ENCODE peak calls at places on chromosomes 12 and 14, in four cellular contexts. One of them, this sample, is unnamed.

GRCh38 chr12:6953417-6954315 is 2.5 kb downstream of the PTPN6 start:
- DNase-seq in GM12878: peak
- DNase-seq in AG04450: no peak
- DNase-seq in mucosa of descending colon: peak
- DNase-seq in this sample: peak

GRCh38 chr14:100476012-100476822 is 111.0 kb downstream of the BEGAIN start:
- DNase-seq in GM12878: no peak
- DNase-seq in AG04450: peak
- DNase-seq in mucosa of descending colon: no peak
- DNase-seq in this sample: no peak

GRCh38 chr14:66496188-66496807 is 10.1 kb downstream of the CCDC196 start:
- DNase-seq in GM12878: no peak
- DNase-seq in AG04450: no peak
- DNase-seq in mucosa of descending colon: peak
- DNase-seq in this sample: no peak

GRCh38 chr12:31603546-31604009 is 12.6 kb upstream of the DENND5B start:
- DNase-seq in GM12878: peak
- DNase-seq in AG04450: no peak
- DNase-seq in mucosa of descending colon: no peak
- DNase-seq in this sample: peak

GRCh38 chr12:104315326-104316224 is 12.0 kb downstream of the EID3 start:
- DNase-seq in GM12878: no peak
- DNase-seq in AG04450: no peak
- DNase-seq in mucosa of descending colon: no peak
- DNase-seq in this sample: no peak

GRCh38 chr12:40063424-40063823 is 42.5 kb downstream of the SLC2A13 start:
- DNase-seq in GM12878: no peak
- DNase-seq in AG04450: no peak
- DNase-seq in mucosa of descending colon: no peak
- DNase-seq in this sample: no peak

GRCh38 chr12:91414147-91414546 is 231.5 kb upstream of the DCN start:
- DNase-seq in GM12878: no peak
- DNase-seq in AG04450: no peak
- DNase-seq in mucosa of descending colon: no peak
- DNase-seq in this sample: no peak

GRCh38 chr14:71932229-71932951 is at the start of gene RGS6:
- DNase-seq in GM12878: no peak
- DNase-seq in AG04450: no peak
- DNase-seq in mucosa of descending colon: peak
- DNase-seq in this sample: peak

GRCh38 chr12:93415723-93416464 is 25.9 kb downstream of the UBE2N start:
- DNase-seq in GM12878: no peak
- DNase-seq in AG04450: peak
- DNase-seq in mucosa of descending colon: no peak
- DNase-seq in this sample: no peak

GRCh38 chr12:15721716-15722115 is 67.5 kb downstream of the EPS8 start:
- DNase-seq in GM12878: no peak
- DNase-seq in AG04450: no peak
- DNase-seq in mucosa of descending colon: no peak
- DNase-seq in this sample: no peak

GRCh38 chr12:68675098-68675842 is 11.5 kb upstream of the NUP107 start:
- DNase-seq in GM12878: no peak
- DNase-seq in AG04450: no peak
- DNase-seq in mucosa of descending colon: peak
- DNase-seq in this sample: no peak

GRCh38 chr12:51593539-51593938 is 2.5 kb downstream of the SCN8A start:
- DNase-seq in GM12878: no peak
- DNase-seq in AG04450: peak
- DNase-seq in mucosa of descending colon: peak
- DNase-seq in this sample: no peak

GRCh38 chr12:32273712-32274111 is 125.6 kb upstream of the FGD4 start:
- DNase-seq in GM12878: no peak
- DNase-seq in AG04450: no peak
- DNase-seq in mucosa of descending colon: peak
- DNase-seq in this sample: peak

GRCh38 chr12:121465921-121466799 is 66.2 kb downstream of the RNF34 start:
- DNase-seq in GM12878: no peak
- DNase-seq in AG04450: no peak
- DNase-seq in mucosa of descending colon: peak
- DNase-seq in this sample: peak

GRCh38 chr12:106358410-106359241 is 1.1 kb downstream of the POLR3B start:
- DNase-seq in GM12878: no peak
- DNase-seq in AG04450: no peak
- DNase-seq in mucosa of descending colon: peak
- DNase-seq in this sample: no peak

GRCh38 chr14:86897704-86898513 is 1095.1 kb downstream of the GALC start:
- DNase-seq in GM12878: no peak
- DNase-seq in AG04450: no peak
- DNase-seq in mucosa of descending colon: no peak
- DNase-seq in this sample: no peak

GRCh38 chr12:46963977-46964376 is 115.4 kb upstream of the PCED1B start:
- DNase-seq in GM12878: no peak
- DNase-seq in AG04450: no peak
- DNase-seq in mucosa of descending colon: no peak
- DNase-seq in this sample: no peak

GRCh38 chr12:27967551-27968054 is 4.9 kb downstream of the PTHLH start:
- DNase-seq in GM12878: no peak
- DNase-seq in AG04450: no peak
- DNase-seq in mucosa of descending colon: no peak
- DNase-seq in this sample: no peak

GRCh38 chr14:96239759-96240158 is 16.3 kb upstream of the BDKRB1 start:
- DNase-seq in GM12878: no peak
- DNase-seq in AG04450: no peak
- DNase-seq in mucosa of descending colon: peak
- DNase-seq in this sample: no peak

GRCh38 chr14:22820731-22821130 is 5.5 kb upstream of the SLC7A7 start:
- DNase-seq in GM12878: no peak
- DNase-seq in AG04450: no peak
- DNase-seq in mucosa of descending colon: no peak
- DNase-seq in this sample: no peak

GRCh38 chr14:22822017-22822618 is 6.9 kb upstream of the SLC7A7 start:
- DNase-seq in GM12878: no peak
- DNase-seq in AG04450: no peak
- DNase-seq in mucosa of descending colon: peak
- DNase-seq in this sample: no peak

GRCh38 chr14:22822619-22823551 is 6.8 kb upstream of the MRPL52 start:
- DNase-seq in GM12878: no peak
- DNase-seq in AG04450: peak
- DNase-seq in mucosa of descending colon: peak
- DNase-seq in this sample: peak

GRCh38 chr14:22821193-22822016 is 6.2 kb upstream of the SLC7A7 start:
- DNase-seq in GM12878: no peak
- DNase-seq in AG04450: no peak
- DNase-seq in mucosa of descending colon: no peak
- DNase-seq in this sample: no peak

GRCh38 chr14:22819191-22819988 is 4.2 kb upstream of the SLC7A7 start:
- DNase-seq in GM12878: no peak
- DNase-seq in AG04450: no peak
- DNase-seq in mucosa of descending colon: peak
- DNase-seq in this sample: no peak
- H3K4me3 ChIP-seq in GM12878: peak
- H3K4me3 ChIP-seq in AG04450: peak
- H3K4me3 ChIP-seq in mucosa of descending colon: no peak
- H3K4me3 ChIP-seq in this sample: peak

GRCh38 chr12:8455727-8456360 is at the start of gene CLEC6A:
- DNase-seq in GM12878: peak
- DNase-seq in AG04450: no peak
- DNase-seq in mucosa of descending colon: no peak
- DNase-seq in this sample: peak

GRCh38 chr12:8452036-8452435 is 3.7 kb upstream of the CLEC6A start:
- DNase-seq in GM12878: no peak
- DNase-seq in AG04450: no peak
- DNase-seq in mucosa of descending colon: no peak
- DNase-seq in this sample: no peak

GRCh38 chr12:8455281-8455680 is 481 bp upstream of the CLEC6A start:
- DNase-seq in GM12878: no peak
- DNase-seq in AG04450: no peak
- DNase-seq in mucosa of descending colon: no peak
- DNase-seq in this sample: no peak

GRCh38 chr12:8452976-8453616 is 2.7 kb upstream of the CLEC6A start:
- DNase-seq in GM12878: no peak
- DNase-seq in AG04450: no peak
- DNase-seq in mucosa of descending colon: no peak
- DNase-seq in this sample: no peak

DNA sequence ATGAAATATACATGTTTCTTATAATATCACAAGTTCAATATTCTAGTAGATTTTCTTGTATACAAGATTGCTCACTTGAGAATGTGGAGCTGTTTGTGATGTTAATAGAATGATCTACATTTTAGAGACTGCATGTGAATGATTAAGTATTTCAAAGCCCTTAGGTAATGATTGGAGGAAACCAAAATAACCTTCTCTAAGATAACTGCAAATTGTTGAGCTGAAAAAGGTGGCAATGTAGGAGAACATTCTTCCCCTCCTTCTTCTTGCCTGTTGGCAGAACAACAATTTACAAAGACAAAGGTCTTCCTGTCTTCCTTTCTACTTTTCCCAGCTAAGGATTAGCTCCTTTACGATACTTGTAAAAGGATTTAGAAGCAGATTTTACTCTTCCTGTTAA is 2.0 kb upstream of the CLEC6A start:
- DNase-seq in GM12878: no peak
- DNase-seq in AG04450: no peak
- DNase-seq in mucosa of descending colon: no peak
- DNase-seq in this sample: no peak
- H3K4me3 ChIP-seq in GM12878: no peak
- H3K4me3 ChIP-seq in AG04450: no peak
- H3K4me3 ChIP-seq in mucosa of descending colon: no peak
- H3K4me3 ChIP-seq in this sample: no peak

DNA sequence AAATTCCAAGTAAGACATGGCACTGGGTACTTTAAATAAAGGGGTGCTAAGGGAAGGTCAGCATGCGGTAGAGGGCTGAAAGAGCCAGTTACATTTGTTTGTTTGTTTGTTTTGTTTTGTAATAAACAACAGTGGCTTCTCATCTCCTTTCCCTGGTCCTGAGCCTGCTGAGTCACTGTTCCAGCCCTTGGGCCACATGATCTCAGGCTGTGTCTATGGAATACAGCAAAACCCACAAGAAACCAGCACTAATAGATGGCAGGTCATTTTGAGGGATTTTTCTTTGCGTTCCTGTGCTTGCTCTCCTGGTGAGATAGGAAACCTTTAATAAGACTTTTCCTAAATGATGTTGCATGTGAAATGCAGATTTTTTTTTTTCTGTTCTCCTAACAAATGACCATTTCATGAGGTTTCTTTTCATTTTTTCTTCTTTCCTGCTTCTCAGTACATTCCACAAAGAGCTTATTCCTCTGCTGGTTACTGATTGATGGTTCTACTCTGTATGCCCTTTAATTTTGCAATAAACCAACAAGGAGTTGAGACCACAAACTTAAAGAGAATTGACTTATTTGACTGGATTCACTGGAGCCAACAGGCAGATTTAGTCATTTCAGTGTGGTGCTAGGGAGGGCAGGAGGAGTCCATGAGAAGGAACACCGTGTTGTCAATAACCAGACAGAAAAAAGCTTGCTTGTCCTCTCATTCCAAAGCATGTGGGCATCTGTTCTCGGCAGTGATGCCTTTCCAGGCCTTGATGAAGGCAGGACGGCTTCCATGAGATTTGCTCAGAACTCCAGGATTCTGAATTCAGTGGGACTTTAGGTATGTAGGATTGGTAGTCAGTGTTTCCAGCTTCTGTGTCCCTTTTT is 459.2 kb downstream of the RAD51B start:
- DNase-seq in GM12878: no peak
- DNase-seq in AG04450: no peak
- DNase-seq in mucosa of descending colon: no peak
- DNase-seq in this sample: no peak
- H3K4me3 ChIP-seq in GM12878: peak
- H3K4me3 ChIP-seq in AG04450: no peak
- H3K4me3 ChIP-seq in mucosa of descending colon: no peak
- H3K4me3 ChIP-seq in this sample: peak

GRCh38 chr12:63821781-63822251 is 22.7 kb upstream of the SRGAP1 start:
- DNase-seq in GM12878: no peak
- DNase-seq in AG04450: no peak
- DNase-seq in mucosa of descending colon: no peak
- DNase-seq in this sample: no peak
- H3K4me3 ChIP-seq in GM12878: no peak
- H3K4me3 ChIP-seq in AG04450: peak
- H3K4me3 ChIP-seq in mucosa of descending colon: no peak
- H3K4me3 ChIP-seq in this sample: no peak

DNA sequence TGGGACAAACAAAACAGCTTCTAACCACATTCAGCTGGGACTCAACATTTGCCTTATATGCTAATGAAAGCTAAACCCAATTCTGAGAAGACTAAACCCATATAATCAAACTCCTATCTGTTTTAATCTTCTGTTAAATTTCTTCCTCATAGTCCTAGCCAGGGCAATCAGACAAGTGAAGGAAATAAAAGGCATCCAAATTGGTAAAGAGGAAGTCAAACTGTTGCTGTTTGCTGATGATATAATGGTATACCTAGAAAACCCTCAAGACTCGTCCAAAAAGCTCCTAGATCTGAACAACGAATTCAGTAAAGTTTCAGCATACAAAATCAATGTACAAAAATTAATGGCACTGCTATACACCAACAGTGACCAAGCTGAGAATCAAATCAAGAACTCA is 157.1 kb downstream of the PHLDA1 start:
- DNase-seq in GM12878: no peak
- DNase-seq in AG04450: no peak
- DNase-seq in mucosa of descending colon: no peak
- DNase-seq in this sample: no peak
- H3K4me3 ChIP-seq in GM12878: no peak
- H3K4me3 ChIP-seq in AG04450: no peak
- H3K4me3 ChIP-seq in mucosa of descending colon: no peak
- H3K4me3 ChIP-seq in this sample: no peak

GRCh38 chr12:97003276-97003675 is 96.2 kb downstream of the NEDD1 start:
- DNase-seq in GM12878: no peak
- DNase-seq in AG04450: no peak
- DNase-seq in mucosa of descending colon: no peak
- DNase-seq in this sample: no peak
- H3K4me3 ChIP-seq in GM12878: no peak
- H3K4me3 ChIP-seq in AG04450: no peak
- H3K4me3 ChIP-seq in mucosa of descending colon: no peak
- H3K4me3 ChIP-seq in this sample: no peak